ENCODE peak calls at places on chromosomes 13 and 19, in eight cellular contexts. F, U, I, Q, B, G, Z and H are unnamed samples.

GRCh38 chr13:36133950-36134349 is 2.8 kb upstream of the DCLK1 start:
- DNase-seq in Z (no peak), B (no peak), I (no peak), G (no peak), Q (peak), U (no peak), F (no peak), H (no peak)

GRCh38 chr19:57812201-57812600 is 2.5 kb downstream of the ZNF552 start:
- DNase-seq in Q (no peak), G (no peak), I (peak), B (no peak), U (no peak), F (no peak), Z (no peak), H (no peak)

GRCh38 chr13:91247768-91248167 is 99.7 kb upstream of the MIR17HG start:
- DNase-seq in B (no peak), F (no peak), Q (no peak), Z (no peak), U (no peak), G (peak), I (no peak), H (no peak)

GRCh38 chr13:94706854-94707399 is 5.4 kb downstream of the SOX21 start:
- DNase-seq in G (no peak), U (no peak), Q (no peak), I (no peak), F (no peak), B (no peak), Z (no peak), H (no peak)

GRCh38 chr19:55581145-55581827 is 638 bp upstream of the ZNF579 start:
- DNase-seq in B (no peak), I (peak), F (no peak), U (no peak), G (peak), Z (no peak), Q (no peak), H (no peak)

GRCh38 chr13:54592201-54592600 is 1563.6 kb downstream of the OLFM4 start:
- DNase-seq in F (no peak), G (no peak), Q (no peak), Z (no peak), U (no peak), B (no peak), I (no peak), H (no peak)

GRCh38 chr19:19458110-19458816 is 52.8 kb downstream of the GATAD2A start:
- DNase-seq in U (no peak), Q (no peak), F (no peak), I (no peak), Z (no peak), G (no peak), B (no peak), H (no peak)

GRCh38 chr19:47158367-47158791 is 27.7 kb downstream of the SAE1 start:
- DNase-seq in U (no peak), Q (peak), G (no peak), I (no peak), F (no peak), B (no peak), Z (no peak), H (peak)

GRCh38 chr13:60016229-60016628 is 147.5 kb downstream of the DIAPH3 start:
- DNase-seq in G (no peak), Z (no peak), F (no peak), B (no peak), I (no peak), Q (no peak), U (no peak), H (no peak)

GRCh38 chr13:107962209-107962608 is 253.1 kb downstream of the LIG4 start:
- DNase-seq in G (no peak), B (no peak), Q (no peak), F (no peak), I (no peak), U (no peak), Z (no peak), H (no peak)

GRCh38 chr19:20028611-20029010 is 10.7 kb downstream of the ZNF682 start:
- DNase-seq in B (no peak), U (no peak), I (no peak), Q (no peak), G (no peak), Z (no peak), F (no peak), H (no peak)

GRCh38 chr13:83372786-83373185 is 509.5 kb downstream of the SLITRK1 start:
- DNase-seq in Q (no peak), I (no peak), G (no peak), Z (no peak), F (no peak), U (no peak), B (peak), H (no peak)

GRCh38 chr13:45082964-45083363 is 37.3 kb upstream of the GTF2F2 start:
- DNase-seq in I (no peak), G (peak), Q (peak), F (no peak), Z (no peak), B (no peak), U (no peak), H (no peak)

GRCh38 chr13:113153810-113154748 is 4.4 kb upstream of the PROZ start:
- DNase-seq in B (peak), G (peak), Q (peak), F (peak), U (peak), Z (peak), I (peak), H (peak)

GRCh38 chr13:113666324-113666660 is 727 bp upstream of the GRK1 start:
- DNase-seq in G (no peak), Q (no peak), B (no peak), F (peak), Z (no peak), U (no peak), I (no peak), H (no peak)

GRCh38 chr19:8445488-8446001 is 770 bp downstream of the HNRNPM start:
- DNase-seq in I (peak), F (peak), U (peak), Z (no peak), G (peak), B (no peak), Q (peak), H (no peak)

GRCh38 chr13:47841131-47841530 is 159.9 kb downstream of the SUCLA2 start:
- DNase-seq in I (no peak), F (no peak), U (no peak), B (no peak), Q (peak), G (no peak), Z (peak), H (no peak)

GRCh38 chr13:101845501-101846012 is 393.1 kb downstream of the ITGBL1 start:
- DNase-seq in U (no peak), Q (no peak), Z (no peak), G (peak), F (no peak), I (no peak), B (no peak), H (no peak)

GRCh38 chr19:43763473-43763939 is 8.7 kb upstream of the SMG9 start:
- DNase-seq in G (no peak), F (no peak), I (no peak), B (no peak), Q (peak), Z (no peak), U (no peak), H (no peak)

GRCh38 chr19:8320564-8321066 is 560 bp downstream of the NDUFA7 start:
- DNase-seq in Q (no peak), Z (no peak), U (no peak), B (no peak), I (peak), F (no peak), G (no peak), H (no peak)

GRCh38 chr19:5957132-5957531 is 20.8 kb downstream of the RANBP3 start:
- DNase-seq in U (no peak), B (no peak), I (no peak), G (no peak), Q (no peak), Z (no peak), F (no peak), H (no peak)

GRCh38 chr13:107480130-107480529 is 735.2 kb downstream of the LIG4 start:
- DNase-seq in Q (no peak), I (no peak), U (no peak), Z (no peak), G (no peak), F (no peak), B (no peak), H (no peak)

GRCh38 chr19:24004166-24004565 is 82.8 kb upstream of the ZNF254 start:
- DNase-seq in B (no peak), U (no peak), Z (no peak), G (peak), F (no peak), Q (no peak), I (no peak), H (no peak)

GRCh38 chr13:18949489-18949761 is 232.2 kb downstream of the TUBA3C start:
- DNase-seq in I (no peak), U (no peak), B (no peak), Z (no peak), Q (no peak), G (no peak), F (no peak), H (no peak)

GRCh38 chr13:111270126-111270525 is 50.3 kb upstream of the TEX29 start:
- DNase-seq in G (no peak), U (no peak), B (no peak), I (no peak), F (no peak), Z (no peak), Q (no peak), H (no peak)

GRCh38 chr13:39776439-39776838 is 121.0 kb downstream of the COG6 start:
- DNase-seq in U (no peak), Z (no peak), Q (peak), I (peak), B (peak), F (no peak), G (peak), H (no peak)

DNA sequence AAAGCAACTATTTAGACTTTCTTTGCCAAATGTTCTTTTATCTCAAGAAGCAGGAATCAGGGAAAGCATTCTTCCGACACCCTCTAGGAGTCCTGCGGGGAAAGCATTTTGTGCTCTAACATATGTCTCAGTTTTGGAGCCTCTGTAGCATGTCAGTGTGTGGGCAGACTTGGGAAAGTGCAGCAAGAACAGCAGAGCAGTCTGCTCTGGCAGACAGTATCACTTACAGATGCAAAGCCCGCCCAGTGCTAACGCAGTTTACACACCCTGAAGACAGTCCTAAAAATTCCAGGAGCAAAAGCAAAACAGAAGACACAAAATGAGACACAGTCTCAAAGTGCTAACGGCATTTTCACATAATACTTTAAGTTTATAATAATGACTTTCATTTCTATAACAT is 393.5 kb downstream of the KLF12 start:
- DNase-seq in I (no peak), G (no peak), Q (peak), U (no peak), F (no peak), Z (peak), B (peak), H (no peak)
- H3K4me3 ChIP-seq in I (no peak), G (no peak), Q (no peak), U (no peak), F (no peak), Z (peak), B (no peak), H (no peak)

DNA sequence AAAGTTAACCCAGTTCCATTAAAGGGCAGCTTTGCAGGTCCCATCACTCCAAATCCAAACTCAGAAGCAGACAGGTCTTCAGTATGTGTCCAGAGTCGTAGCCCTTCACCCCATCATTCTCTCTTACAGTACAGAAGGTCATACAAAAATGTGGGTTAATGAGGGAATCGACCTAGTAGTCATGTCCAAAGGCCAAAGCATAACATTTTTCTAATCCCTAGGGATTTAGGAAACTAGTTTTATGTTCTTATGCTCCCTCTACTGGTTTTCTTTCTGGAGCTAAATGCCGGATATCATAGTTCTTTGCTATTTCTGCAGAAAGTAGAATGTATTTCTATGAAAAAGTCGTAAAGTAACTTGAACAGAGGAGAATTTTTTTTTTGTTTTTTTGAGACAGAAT is 72.2 kb downstream of the DHRS12 start:
- DNase-seq in U (no peak), I (no peak), Q (peak), F (no peak), G (peak), B (no peak), Z (no peak), H (no peak)
- H3K4me3 ChIP-seq in U (no peak), I (no peak), Q (no peak), F (no peak), G (no peak), B (no peak), Z (no peak), H (no peak)

GRCh38 chr19:51027873-51028272 is 1.5 kb upstream of the KLK11 start:
- DNase-seq in Q (no peak), U (no peak), I (no peak), G (no peak), B (no peak), Z (no peak), F (no peak), H (no peak)

GRCh38 chr19:51027126-51027806 is 850 bp upstream of the KLK11 start:
- DNase-seq in B (no peak), Q (no peak), F (peak), Z (no peak), I (no peak), U (no peak), G (no peak), H (no peak)

GRCh38 chr19:51025401-51025800 is 1.0 kb downstream of the KLK11 start:
- DNase-seq in G (no peak), I (no peak), F (peak), U (no peak), Z (no peak), Q (no peak), B (no peak), H (no peak)

GRCh38 chr19:51025809-51026553 is 435 bp downstream of the KLK11 start:
- DNase-seq in G (no peak), Z (no peak), U (no peak), F (peak), B (no peak), I (no peak), Q (no peak), H (no peak)

GRCh38 chr19:51026554-51026831 is at the start of gene KLK11:
- DNase-seq in U (no peak), Z (no peak), F (peak), Q (no peak), I (no peak), G (peak), B (no peak), H (no peak)
- H3K4me3 ChIP-seq in U (no peak), Z (no peak), F (no peak), Q (no peak), I (no peak), G (no peak), B (no peak), H (no peak)

DNA sequence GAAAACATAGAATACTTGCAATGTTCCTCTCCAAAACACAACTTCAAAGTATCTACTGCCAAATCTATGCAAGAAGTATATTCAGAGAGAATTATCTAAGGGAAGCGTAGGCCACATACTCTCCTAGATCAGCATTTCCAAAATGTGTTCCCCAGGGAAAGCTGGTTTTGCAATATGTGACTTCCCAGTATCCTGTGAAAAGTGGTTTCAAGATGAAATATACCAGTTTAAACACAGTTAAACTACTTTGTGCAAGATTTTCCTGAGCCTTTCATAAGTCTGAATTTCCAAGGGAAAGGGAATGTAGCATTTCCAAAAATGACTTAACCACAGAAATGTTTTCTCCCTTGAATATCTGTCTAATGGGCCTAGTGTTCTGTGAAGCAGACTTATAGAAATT is 7.6 kb downstream of the STARD13 start:
- DNase-seq in F (no peak), I (no peak), B (peak), U (no peak), Q (peak), G (no peak), Z (no peak), H (peak)
- H3K4me3 ChIP-seq in F (no peak), I (no peak), B (no peak), U (no peak), Q (no peak), G (no peak), Z (no peak), H (no peak)

GRCh38 chr19:39679056-39679790 is 23.5 kb downstream of the LGALS16 start:
- DNase-seq in B (no peak), Z (no peak), I (peak), G (no peak), Q (no peak), U (no peak), F (no peak), H (no peak)
- H3K4me3 ChIP-seq in B (no peak), Z (no peak), I (peak), G (no peak), Q (no peak), U (no peak), F (no peak), H (no peak)

GRCh38 chr13:56735537-56735942 is 405.2 kb upstream of the PRR20A start:
- DNase-seq in U (no peak), B (no peak), I (no peak), Q (no peak), G (no peak), F (no peak), Z (no peak), H (no peak)
- H3K4me3 ChIP-seq in U (no peak), B (no peak), I (no peak), Q (no peak), G (no peak), F (no peak), Z (no peak), H (no peak)

DNA sequence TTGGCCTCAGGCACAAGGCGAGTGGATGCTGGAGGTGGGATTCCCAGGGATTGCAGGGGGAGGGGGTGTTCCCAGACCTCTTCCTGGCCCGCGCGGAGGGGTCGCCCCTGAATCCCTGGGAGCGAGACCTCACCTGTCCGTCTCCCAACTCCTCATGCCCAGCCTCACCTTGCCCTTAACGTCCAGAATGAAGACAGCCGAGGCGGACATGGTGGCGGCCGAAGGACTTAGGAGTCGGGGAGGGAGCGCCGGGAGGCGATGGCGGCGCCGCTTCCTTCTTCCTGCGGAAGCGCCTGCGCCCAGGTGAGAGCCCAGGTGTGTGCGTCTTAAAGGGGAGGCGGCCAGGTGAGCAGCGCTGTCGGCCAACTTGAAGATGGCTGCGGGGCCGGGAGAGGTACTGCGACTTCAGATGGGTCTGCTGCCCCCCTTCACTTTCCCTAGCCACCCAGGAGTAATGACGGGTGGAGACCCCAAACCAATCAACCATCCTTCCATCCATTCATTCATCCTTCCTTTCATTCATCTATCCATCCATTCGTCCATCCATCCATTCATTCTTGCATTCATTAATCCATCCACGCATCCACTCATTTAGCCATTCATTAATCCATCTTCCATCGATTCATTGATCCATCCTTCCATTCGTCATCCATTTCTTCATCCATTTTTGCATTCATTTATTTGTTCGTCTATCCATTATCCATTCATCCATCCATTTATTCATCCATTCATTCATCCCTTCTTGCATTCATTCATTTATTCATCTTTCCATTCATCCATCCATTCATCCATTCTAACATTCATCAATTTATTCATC is at the start of gene AP1M2:
- DNase-seq in Q (no peak), F (peak), G (peak), U (no peak), Z (no peak), I (no peak), B (no peak), H (no peak)
- H3K4me3 ChIP-seq in Q (no peak), F (peak), G (peak), U (peak), Z (no peak), I (no peak), B (no peak), H (no peak)